ENCODE peak calls at places on chromosomes 3 and 15, in ten cellular contexts. Z is tibial artery; T is cardiac muscle cell; W is CD8-positive, alpha-beta T cell; X is PC-3; C is fibroblast of the aortic adventitia; J is AG09309; D is AG10803; M is Panc1; O is brain microvascular endothelial cell. Y is an unnamed sample.

GRCh38 chr3:71154846-71155245 is 428.7 kb downstream of the FOXP1 start:
- DNase-seq in Z (no peak), T (no peak), W (no peak), X (no peak), C (no peak), J (no peak), D (no peak), M (no peak), O (no peak), Y (no peak)

GRCh38 chr3:96966181-96966929 is 152.0 kb downstream of the EPHA6 start:
- DNase-seq in Z (no peak), T (no peak), W (no peak), X (peak; percentile 38), C (no peak), J (no peak), D (no peak), M (no peak), O (no peak), Y (no peak)

GRCh38 chr3:155960060-155960459 is 89.6 kb downstream of the GMPS start:
- DNase-seq in Z (no peak), T (no peak), W (no peak), X (no peak), C (peak; percentile 94), J (peak; percentile 54), D (peak; percentile 73), M (no peak), O (peak; percentile 55), Y (no peak)

GRCh38 chr15:76060098-76060989 is 559 bp downstream of the TMEM266 start:
- DNase-seq in Z (no peak), T (no peak), W (no peak), X (no peak), C (peak; percentile 3), J (no peak), D (no peak), M (no peak), O (no peak), Y (no peak)

GRCh38 chr3:158718490-158719170 is 13.6 kb downstream of the RARRES1 start:
- DNase-seq in Z (no peak), T (no peak), W (no peak), X (peak; percentile 95), C (peak; percentile 92), J (peak; percentile 92), D (peak; percentile 88), M (no peak), O (peak; percentile 95), Y (peak; percentile 98)

GRCh38 chr3:170864525-170865208 is 5.3 kb downstream of the RPL22L1 start:
- DNase-seq in Z (no peak), T (no peak), W (no peak), X (peak; percentile 38), C (no peak), J (no peak), D (no peak), M (no peak), O (no peak), Y (no peak)

GRCh38 chr3:189099031-189099471 is 72.7 kb upstream of the TPRG1 start:
- DNase-seq in Z (peak; percentile 99), T (no peak), W (no peak), X (no peak), C (peak; percentile 83), J (no peak), D (peak; percentile 63), M (no peak), O (no peak), Y (no peak)

GRCh38 chr3:194314669-194315068 is 36.5 kb downstream of the CPN2 start:
- DNase-seq in Z (no peak), T (no peak), W (no peak), X (no peak), C (no peak), J (no peak), D (no peak), M (no peak), O (no peak), Y (no peak)

GRCh38 chr15:90004252-90004651 is 3.1 kb downstream of the ZNF710 start:
- DNase-seq in Z (no peak), T (no peak), W (no peak), X (no peak), C (peak; percentile 59), J (no peak), D (no peak), M (no peak), O (peak; percentile 7), Y (no peak)

GRCh38 chr15:90004671-90005070 is 3.5 kb downstream of the ZNF710 start:
- DNase-seq in Z (no peak), T (no peak), W (no peak), X (peak; percentile 87), C (peak; percentile 96), J (peak; percentile 88), D (peak; percentile 97), M (peak; percentile 46), O (peak; percentile 92), Y (peak; percentile 52)

GRCh38 chr15:90002428-90002844 is 1.3 kb downstream of the ZNF710 start:
- DNase-seq in Z (peak; percentile 77), T (peak; percentile 47), W (no peak), X (peak; percentile 41), C (peak; percentile 44), J (no peak), D (peak; percentile 34), M (no peak), O (no peak), Y (no peak)

GRCh38 chr15:90001683-90002427 is 731 bp downstream of the ZNF710 start:
- DNase-seq in Z (peak; percentile 82), T (peak; percentile 66), W (peak; percentile 39), X (peak; percentile 43), C (peak; percentile 67), J (no peak), D (peak; percentile 56), M (no peak), O (peak; percentile 35), Y (no peak)

DNA sequence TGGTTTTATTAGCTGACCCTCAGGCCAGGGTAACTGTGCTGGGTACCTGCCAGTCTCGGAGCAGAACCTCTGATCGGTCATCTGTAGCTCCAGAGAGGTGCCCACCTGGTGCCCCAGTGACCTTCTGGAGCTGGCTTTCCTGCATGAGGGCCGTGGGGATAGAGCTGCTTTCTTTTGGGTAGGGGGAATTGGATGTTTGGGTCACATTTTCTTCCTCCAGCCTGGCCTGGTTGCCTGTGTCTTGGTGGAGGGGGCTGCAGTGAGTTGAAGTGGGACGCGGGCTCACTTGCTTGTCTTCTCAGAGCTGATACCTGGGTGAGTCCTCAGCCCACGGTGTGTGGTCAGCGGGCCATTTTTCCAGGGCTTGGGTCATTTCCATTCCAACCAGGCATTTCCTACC is 2.6 kb downstream of the ZNF710 start:
- DNase-seq in Z (no peak), T (no peak), W (no peak), X (no peak), C (no peak), J (no peak), D (no peak), M (no peak), O (no peak), Y (no peak)
- H3K4me3 ChIP-seq in Z (no peak overlapping the region), T (no peak overlapping the region), W (no peak overlapping the region), X (peak overlapping the region; percentile 89), C (no peak overlapping the region), J (no peak overlapping the region), D (peak overlapping the region; percentile 8), M (no peak overlapping the region), O (no peak overlapping the region), Y (no peak overlapping the region)

DNA sequence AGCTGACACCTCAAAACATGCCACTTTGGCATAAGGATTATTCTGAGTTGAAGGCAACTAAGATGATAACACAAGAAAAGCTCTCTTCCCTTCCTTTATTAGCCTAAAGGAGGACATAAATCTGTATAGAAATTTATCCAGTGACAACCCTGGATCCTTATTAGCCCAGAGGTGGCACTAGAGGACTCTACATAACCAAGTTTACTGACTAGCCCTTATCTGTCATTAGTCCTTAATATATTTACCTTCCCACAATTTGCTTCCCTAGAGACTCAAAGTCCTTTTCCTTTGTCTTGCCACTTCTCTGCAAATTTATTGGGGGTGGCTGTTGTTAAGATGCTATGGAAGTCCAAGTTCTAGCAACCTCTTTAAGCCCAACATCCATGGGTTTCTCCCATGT is 26.7 kb downstream of the CEP70 start:
- DNase-seq in Z (no peak), T (no peak), W (no peak), X (peak; percentile 16), C (no peak), J (no peak), D (no peak), M (no peak), O (no peak), Y (no peak)
- TF ChIP-seq CTCF in Z (no peak), T (no peak), W (no peak), X (peak; percentile 37), C (no peak), J (no peak), D (no peak), M (peak; percentile 11), O (no peak), Y (no peak)

GRCh38 chr15:89377042-89377841 is 42.6 kb upstream of the POLG start:
- DNase-seq in Z (no peak), T (no peak), W (no peak), X (no peak), C (no peak), J (no peak), D (no peak), M (no peak), O (no peak), Y (no peak)

GRCh38 chr15:89378699-89379422 is 44.2 kb upstream of the POLG start:
- DNase-seq in Z (no peak), T (no peak), W (no peak), X (no peak), C (no peak), J (no peak), D (no peak), M (no peak), O (no peak), Y (no peak)

GRCh38 chr15:89376441-89376840 is 41.8 kb upstream of the POLG start:
- DNase-seq in Z (no peak), T (no peak), W (no peak), X (no peak), C (no peak), J (no peak), D (no peak), M (no peak), O (no peak), Y (no peak)

GRCh38 chr15:89379423-89379735 is 44.8 kb upstream of the POLG start:
- DNase-seq in Z (no peak), T (no peak), W (no peak), X (no peak), C (no peak), J (no peak), D (no peak), M (no peak), O (no peak), Y (no peak)

DNA sequence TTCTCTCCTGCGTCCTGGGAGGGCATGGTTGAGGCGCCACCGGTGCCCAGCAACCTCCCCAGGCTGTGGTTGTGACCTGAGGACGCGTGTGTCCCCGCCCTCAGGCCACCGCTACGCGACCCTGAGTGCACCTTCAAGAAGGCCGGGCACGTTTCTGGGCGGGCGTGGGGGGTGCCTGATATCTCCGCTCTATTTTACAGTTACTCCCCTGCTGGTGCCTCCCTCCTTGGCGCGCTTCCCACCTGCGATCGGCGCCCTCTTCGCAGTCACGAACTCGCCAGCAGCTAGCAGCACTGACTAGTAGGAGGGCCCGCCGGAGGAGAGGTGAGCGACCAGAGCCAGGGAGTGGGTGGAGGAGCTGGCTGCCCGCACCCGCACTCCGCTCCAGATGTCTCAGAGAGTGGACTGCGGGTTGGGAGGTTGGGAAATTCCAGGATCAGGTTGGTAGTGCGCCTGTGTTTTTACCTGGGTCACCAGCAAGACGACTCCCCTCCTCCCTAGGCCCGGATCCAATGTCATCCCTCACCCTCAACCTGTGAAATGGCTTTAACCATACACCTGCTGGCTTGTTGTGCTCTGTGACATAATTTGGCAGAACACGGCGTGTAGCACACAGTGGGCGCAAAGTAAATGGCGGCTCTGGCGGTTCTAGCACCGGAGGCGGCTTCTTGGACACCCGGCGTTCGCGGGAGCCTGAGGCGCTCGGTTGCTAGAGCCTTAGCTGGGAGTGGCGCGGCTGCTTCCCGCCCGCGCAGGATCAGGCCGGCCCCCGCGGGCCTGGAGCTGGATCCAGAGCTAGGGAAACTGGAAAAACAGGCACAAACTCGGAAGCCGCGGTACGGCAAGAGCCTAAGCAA is 43.4 kb upstream of the POLG start:
- DNase-seq in Z (no peak), T (no peak), W (no peak), X (peak; percentile 91), C (no peak), J (no peak), D (no peak), M (no peak), O (no peak), Y (no peak)
- H3K4me3 ChIP-seq in Z (peak overlapping the region; percentile 29), T (peak overlapping the region; percentile 23), W (peak overlapping the region; percentile 53), X (peak overlapping the region; percentile 53), C (no peak overlapping the region), J (no peak overlapping the region), D (no peak overlapping the region), M (no peak overlapping the region), O (no peak overlapping the region), Y (no peak overlapping the region)

DNA sequence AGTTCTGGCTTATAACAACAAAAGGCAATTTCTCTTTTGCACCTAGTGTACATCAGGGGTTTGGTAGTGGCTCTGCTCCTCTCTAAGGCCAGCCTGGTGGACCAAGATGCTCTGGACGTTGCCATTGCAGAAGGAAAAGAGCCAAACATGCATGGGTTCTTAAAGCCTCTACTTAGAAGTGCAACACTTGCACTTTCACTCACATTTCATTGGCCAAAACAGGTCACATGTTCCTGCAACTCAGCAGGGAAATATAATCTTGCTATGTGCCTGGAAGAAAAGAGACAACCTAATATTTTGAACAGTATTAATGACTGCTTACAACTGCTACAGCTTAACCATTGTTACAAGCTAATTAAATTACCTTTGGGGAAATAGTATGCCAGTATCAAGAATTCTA is 182.9 kb downstream of the IL5RA start:
- DNase-seq in Z (no peak), T (no peak), W (no peak), X (no peak), C (no peak), J (no peak), D (no peak), M (no peak), O (no peak), Y (no peak)
- TF ChIP-seq CTCF in Z (no peak), T (no peak), W (no peak), X (no peak), C (no peak), J (no peak), D (no peak), M (no peak), O (no peak), Y (no peak)